ENCODE peak calls at places on chromosomes 2 and 18, in seven cellular contexts. A is choroid plexus epithelial cell, R is ovary, W is left lung, C is foreskin fibroblast, T is BJ, Q is nephron progenitor cell. U is an unnamed sample.

GRCh38 chr2:46643493-46643892 is 164.1 kb downstream of the TMEM247 start:
- DNase-seq in R (no peak), C (no peak), A (no peak), W (no peak), T (no peak), Q (no peak), U (no peak)

GRCh38 chr18:23166863-23167531 is 31.7 kb downstream of the CABLES1 start:
- DNase-seq in C (no peak), Q (no peak), R (no peak), T (no peak), A (peak; percentile 56), W (no peak), U (no peak)

GRCh38 chr2:30332791-30333453 is 101.6 kb downstream of the LBH start:
- DNase-seq in Q (no peak), T (no peak), A (no peak), C (no peak), W (no peak), R (no peak), U (no peak)

GRCh38 chr2:110794390-110794789 is 62.0 kb downstream of the ACOXL start:
- DNase-seq in A (no peak), C (no peak), Q (no peak), T (no peak), R (no peak), W (no peak), U (no peak)

GRCh38 chr18:12296457-12296856 is 11.6 kb upstream of the TUBB6 start:
- DNase-seq in A (no peak), R (no peak), Q (no peak), T (no peak), W (no peak), C (peak; percentile 40), U (no peak)

GRCh38 chr2:144670080-144670479 is 150.2 kb upstream of the ZEB2 start:
- DNase-seq in R (no peak), T (no peak), W (no peak), Q (no peak), A (no peak), C (no peak), U (no peak)

GRCh38 chr2:108612514-108613183 is 78.4 kb downstream of the LIMS1 start:
- DNase-seq in C (no peak), T (no peak), Q (no peak), A (no peak), W (peak; percentile 71), R (no peak), U (peak; percentile 52)

GRCh38 chr2:85924522-85924921 is 35.7 kb upstream of the ST3GAL5 start:
- DNase-seq in C (peak; percentile 73), A (peak; percentile 84), T (no peak), Q (no peak), W (no peak), R (peak; percentile 71), U (no peak)

GRCh38 chr2:104690255-104690999 is 163.5 kb upstream of the POU3F3 start:
- DNase-seq in A (no peak), W (no peak), C (no peak), T (no peak), R (no peak), Q (no peak), U (no peak)

GRCh38 chr18:59628995-59629394 is 68.2 kb downstream of the CCBE1 start:
- DNase-seq in Q (no peak), R (no peak), T (no peak), C (no peak), A (peak; percentile 33), W (no peak), U (no peak)

DNA sequence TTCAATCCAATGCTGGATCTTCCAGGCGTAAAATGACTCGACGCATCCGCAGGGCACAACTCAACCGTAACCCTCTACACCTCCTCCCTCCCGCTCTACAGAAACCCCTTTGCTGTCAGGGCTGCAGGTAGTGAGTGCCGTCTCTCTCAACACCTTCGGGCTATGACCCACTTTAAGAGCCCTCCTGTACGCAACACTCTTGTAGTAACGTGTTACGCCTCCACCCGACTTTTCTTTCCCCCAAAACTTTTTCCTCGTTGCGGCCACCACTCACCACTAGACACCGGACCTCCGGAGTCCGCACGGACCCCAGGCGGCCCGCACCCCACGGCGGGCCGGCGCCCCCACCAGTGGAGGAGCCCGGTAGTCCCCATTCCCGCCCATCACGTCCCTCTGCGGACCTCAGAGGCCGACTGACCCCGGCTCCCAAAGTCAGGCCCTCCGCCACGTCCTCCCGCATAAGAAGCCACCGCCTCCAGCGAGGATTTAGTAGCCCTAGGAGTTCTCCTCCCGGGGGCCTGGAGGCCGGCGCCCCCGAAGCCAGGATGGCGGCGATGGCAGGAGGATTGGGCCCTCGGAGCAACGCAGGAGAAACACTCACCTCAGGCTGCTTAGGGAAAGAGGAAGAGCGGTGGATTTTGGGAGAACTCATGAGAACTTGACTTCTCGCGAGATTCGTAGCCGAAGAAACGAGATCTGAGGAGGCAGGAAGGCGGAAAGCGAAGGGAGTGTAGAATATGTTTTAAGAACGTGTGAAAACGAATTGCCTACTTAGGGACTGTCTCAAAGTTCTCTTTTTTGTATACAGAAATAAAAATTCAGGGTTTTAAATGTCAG is 5.0 kb upstream of the C18orf32 start:
- DNase-seq in W (peak; percentile 91), C (peak; percentile 97), R (peak; percentile 84), A (peak; percentile 100), Q (peak; percentile 80), T (peak; percentile 96), U (peak; percentile 93)
- TF ChIP-seq CTCF in W (no peak), C (no peak), R (no peak), A (no peak), Q (no peak), T (no peak), U (no peak)

DNA sequence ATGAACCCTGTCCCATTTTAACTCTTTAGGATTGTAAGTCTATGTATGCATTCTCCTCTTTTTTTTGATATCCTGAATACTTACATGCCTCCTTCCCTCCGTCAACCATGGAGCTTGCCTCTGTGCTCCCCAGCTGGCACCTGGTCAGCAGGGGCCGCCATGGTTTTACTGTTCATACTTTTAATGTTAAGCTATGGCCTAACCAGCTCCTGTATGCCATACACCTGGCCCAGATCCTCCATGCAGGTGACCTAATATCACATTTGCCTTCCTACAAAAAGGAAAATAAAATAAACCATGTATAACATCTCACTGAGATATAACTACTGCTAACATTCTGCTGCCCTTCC is 283.1 kb upstream of the TRIB2 start:
- DNase-seq in T (no peak), R (no peak), C (no peak), A (no peak), W (no peak), Q (no peak), U (peak; percentile 31)
- TF ChIP-seq CTCF in T (no peak), R (no peak), C (no peak), A (no peak), W (no peak), Q (no peak), U (no peak)

GRCh38 chr2:132654968-132655367 is 15.0 kb downstream of the LYPD1 start:
- DNase-seq in R (no peak), Q (no peak), W (no peak), T (no peak), C (no peak), A (no peak), U (no peak)

GRCh38 chr2:132646805-132647115 is 23.2 kb downstream of the LYPD1 start:
- DNase-seq in C (no peak), T (no peak), W (no peak), A (no peak), R (no peak), Q (no peak), U (no peak)

GRCh38 chr2:132652501-132652900 is 17.5 kb downstream of the LYPD1 start:
- DNase-seq in A (no peak), R (no peak), W (no peak), Q (no peak), T (no peak), C (no peak), U (no peak)

GRCh38 chr2:132656213-132656612 is 13.8 kb downstream of the LYPD1 start:
- DNase-seq in C (no peak), A (no peak), Q (no peak), R (no peak), T (no peak), W (no peak), U (no peak)

DNA sequence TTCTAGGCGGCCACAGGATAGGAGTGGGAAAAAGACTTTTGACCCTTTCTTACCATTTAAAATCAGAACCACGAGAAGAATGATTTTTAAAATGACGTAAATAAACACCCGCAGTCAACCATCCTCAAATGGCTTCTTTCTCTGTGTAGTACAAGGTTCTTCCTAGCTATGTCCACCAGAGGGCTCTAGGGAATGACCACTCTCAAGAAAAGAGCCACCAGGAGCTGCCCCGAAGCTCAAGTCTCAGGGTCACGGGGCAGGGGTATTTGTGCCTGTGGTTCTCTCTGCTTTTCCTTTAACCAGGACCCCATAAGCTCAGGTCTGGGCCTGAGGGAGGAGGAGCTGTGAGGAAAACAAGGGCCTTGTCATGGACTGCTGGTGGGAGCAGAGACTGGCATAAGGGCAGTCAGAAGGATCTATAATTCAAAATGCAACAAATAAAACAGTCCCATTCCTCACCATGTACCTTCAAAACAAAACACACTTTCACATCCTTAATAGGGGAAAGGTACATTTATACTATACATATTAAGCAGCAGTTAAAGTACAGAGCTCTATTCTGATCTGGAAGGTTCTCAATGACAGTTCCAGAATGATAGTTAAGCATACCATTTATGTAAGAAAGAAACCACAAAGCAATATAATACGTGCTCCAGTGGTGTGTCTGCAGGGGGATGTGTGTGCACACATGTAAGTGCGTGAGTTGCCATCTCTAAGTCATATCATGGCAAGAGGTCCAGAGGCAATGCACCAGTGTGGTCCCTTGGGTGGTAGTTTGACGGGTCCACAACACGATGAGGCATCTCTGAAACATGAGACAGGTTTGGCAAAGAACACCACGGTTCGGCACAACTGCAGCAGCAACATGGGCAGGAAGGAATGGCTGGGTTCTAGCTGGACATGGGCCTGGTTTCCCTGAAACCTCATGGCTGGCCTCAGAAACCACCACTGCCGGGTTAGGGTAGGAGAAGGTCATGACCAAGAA is 18.6 kb downstream of the LYPD1 start:
- DNase-seq in A (peak; percentile 79), Q (peak; percentile 42), W (no peak), T (no peak), C (no peak), R (no peak), U (no peak)
- TF ChIP-seq CTCF in A (peak; percentile 87), Q (peak; percentile 68), W (no peak), T (peak; percentile 67), C (peak; percentile 55), R (peak; percentile 11), U (no peak)

GRCh38 chr2:55014962-55015939 is 35.0 kb downstream of the RTN4 start:
- DNase-seq in R (no peak), A (peak; percentile 80), C (peak; percentile 72), T (peak; percentile 21), Q (peak; percentile 10), W (no peak), U (peak; percentile 59)
- TF ChIP-seq CTCF in R (peak; percentile 15), A (peak; percentile 72), C (peak; percentile 63), T (peak; percentile 57), Q (no peak), W (peak; percentile 38), U (peak; percentile 61)

U was measured in stomach.